ENCODE peak calls at places on chromosomes 16 and 17, in six cellular contexts. X is body of pancreas; B is lower lobe of right lung; W is AG04450; Z is CD8-positive, alpha-beta T cell; L is fibroblast of lung. A is an unnamed sample.

GRCh38 chr17:55458977-55459376 is 37.3 kb upstream of the MMD start:
- DNase-seq in X (no peak), W (no peak), L (peak; percentile 79), B (no peak), Z (no peak), A (no peak)

GRCh38 chr17:40556198-40556661 is 9.0 kb downstream of the CCR7 start:
- DNase-seq in Z (peak; percentile 48), L (no peak), X (no peak), W (no peak), B (no peak), A (no peak)

GRCh38 chr16:24747425-24747824 is 18.0 kb downstream of the TNRC6A start:
- DNase-seq in W (no peak), Z (no peak), L (no peak), B (no peak), X (no peak), A (no peak)

GRCh38 chr16:9787717-9788116 is 394.5 kb downstream of the GRIN2A start:
- DNase-seq in B (no peak), X (no peak), W (no peak), Z (no peak), L (peak; percentile 48), A (no peak)

GRCh38 chr17:65589321-65589720 is 27.9 kb upstream of the AXIN2 start:
- DNase-seq in Z (no peak), L (no peak), B (no peak), X (no peak), W (no peak), A (no peak)

GRCh38 chr17:50218071-50218759 is 16.8 kb upstream of the COL1A1 start:
- DNase-seq in W (no peak), X (no peak), B (no peak), L (no peak), Z (no peak), A (no peak)

GRCh38 chr17:69142473-69142802 is 743 bp upstream of the ABCA6 start:
- DNase-seq in L (peak; percentile 31), X (no peak), B (no peak), Z (no peak), W (peak; percentile 15), A (no peak)

GRCh38 chr16:35195864-35196216 is 1736.4 kb downstream of the TP53TG3F start:
- DNase-seq in Z (no peak), B (peak; percentile 31), W (no peak), L (no peak), X (no peak), A (no peak)

GRCh38 chr16:50012182-50012581 is 12.8 kb upstream of the CNEP1R1 start:
- DNase-seq in W (no peak), X (no peak), L (no peak), Z (no peak), B (no peak), A (no peak)

GRCh38 chr17:82278786-82279379 is 5.4 kb upstream of the CSNK1D start:
- DNase-seq in L (no peak), X (peak; percentile 49), W (no peak), Z (no peak), B (no peak), A (no peak)

GRCh38 chr17:50467114-50467854 is 1.4 kb downstream of the CHAD start:
- DNase-seq in L (no peak), W (no peak), X (no peak), B (no peak), Z (no peak), A (no peak)

GRCh38 chr16:16019488-16019887 is 70.1 kb downstream of the ABCC1 start:
- DNase-seq in L (peak; percentile 67), X (no peak), B (no peak), Z (no peak), W (no peak), A (no peak)

GRCh38 chr16:72372082-72372615 is 200.2 kb upstream of the PMFBP1 start:
- DNase-seq in W (no peak), L (no peak), X (no peak), B (no peak), Z (no peak), A (no peak)
- TF ChIP-seq CTCF in W (no peak), L (no peak), X (no peak), B (no peak), Z (no peak), A (no peak)

DNA sequence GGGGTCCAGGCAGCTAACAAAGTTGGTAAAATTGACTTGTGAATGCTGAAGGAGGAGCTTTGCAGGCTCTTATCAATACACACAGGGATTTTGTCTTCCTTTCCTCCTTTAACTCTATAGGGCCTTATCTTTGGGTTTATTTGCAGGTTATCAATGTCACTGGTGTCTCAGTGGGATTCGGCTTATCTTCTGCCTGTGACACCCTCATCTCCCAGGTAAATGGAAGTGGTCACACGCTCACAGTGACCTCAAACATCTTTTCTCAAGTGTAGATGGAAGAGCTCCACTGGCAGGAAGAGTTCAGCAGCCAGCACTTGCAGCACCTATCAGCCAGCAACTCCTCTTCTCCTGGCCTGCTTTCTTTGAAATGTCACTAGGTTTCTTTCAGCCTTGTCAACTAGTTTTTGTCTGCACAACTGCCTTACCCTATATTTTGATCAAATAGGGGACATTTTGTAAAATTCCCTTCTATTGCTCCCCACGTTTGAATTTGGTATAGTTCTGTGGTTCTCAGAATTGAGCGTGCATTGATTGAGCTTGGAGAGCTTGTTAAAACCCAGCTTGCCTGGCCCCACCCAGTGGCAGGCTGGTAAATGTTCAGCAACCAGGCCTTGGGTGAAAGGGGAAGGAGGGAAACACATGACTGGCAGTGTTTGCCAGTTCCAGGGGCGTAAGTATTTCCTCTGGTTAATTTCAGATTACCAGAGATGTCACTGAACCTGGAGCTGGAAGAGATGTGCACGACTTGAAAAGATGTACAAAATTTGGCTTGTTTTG is 12.8 kb downstream of the SLC47A1 start:
- DNase-seq in Z (no peak), L (no peak), X (peak; percentile 31), B (peak; percentile 64), W (no peak), A (peak; percentile 44)
- H3K27ac ChIP-seq in Z (no peak overlapping the region), L (no peak overlapping the region), X (no peak overlapping the region), B (peak overlapping the region; percentile 14), W (no peak overlapping the region), A (peak overlapping the region; percentile 60)

GRCh38 chr16:12340151-12340733 is 363.7 kb downstream of the SNX29 start:
- DNase-seq in L (peak; percentile 78), X (peak; percentile 73), W (no peak), B (no peak), Z (no peak), A (no peak)
- TF ChIP-seq CTCF in L (peak; percentile 37), X (peak; percentile 39), W (peak; percentile 48), B (peak; percentile 41), Z (peak; percentile 25), A (peak; percentile 50)

GRCh38 chr17:17692353-17693252 is 11.3 kb downstream of the RAI1 start:
- DNase-seq in W (no peak), X (no peak), B (no peak), Z (no peak), L (peak; percentile 48), A (no peak)
- H3K27ac ChIP-seq in W (no peak overlapping the region), X (peak overlapping the region; percentile 97), B (peak overlapping the region; percentile 98), Z (no peak overlapping the region), L (peak overlapping the region; percentile 95), A (peak overlapping the region; percentile 96)

GRCh38 chr17:15250459-15250858 is 14.7 kb downstream of the PMP22 start:
- DNase-seq in B (no peak), W (no peak), X (no peak), L (no peak), Z (no peak), A (no peak)

GRCh38 chr17:15249487-15249886 is 15.6 kb downstream of the PMP22 start:
- DNase-seq in B (no peak), X (no peak), Z (no peak), W (no peak), L (no peak), A (no peak)

GRCh38 chr17:15247891-15248529 is 17.1 kb downstream of the PMP22 start:
- DNase-seq in B (no peak), W (no peak), Z (no peak), X (no peak), L (peak; percentile 27), A (no peak)
- TF ChIP-seq CTCF in B (no peak), W (peak; percentile 44), Z (no peak), X (no peak), L (peak; percentile 28), A (peak; percentile 20)

DNA sequence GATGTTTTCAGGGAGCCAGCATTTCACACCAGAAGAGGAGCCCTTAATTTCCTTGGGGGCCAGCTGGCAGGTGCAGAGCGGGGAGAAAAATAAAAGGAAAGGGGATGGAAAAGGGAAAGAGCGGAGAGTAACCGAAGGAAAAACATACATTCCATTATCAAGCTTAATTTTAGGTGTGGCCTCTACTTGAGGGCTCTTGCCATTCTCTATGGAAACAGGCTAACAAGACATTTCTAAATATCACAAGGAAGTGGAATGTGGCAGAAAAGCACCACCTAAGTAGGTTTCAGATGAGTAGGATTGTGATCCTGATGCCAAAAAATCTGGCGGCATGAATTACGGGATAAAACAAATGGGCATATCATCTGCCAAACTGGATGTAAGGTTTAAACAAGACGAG is 970 bp upstream of the DYNC1LI2 start:
- DNase-seq in Z (no peak), X (no peak), B (no peak), W (no peak), L (no peak), A (no peak)
- H3K27ac ChIP-seq in Z (no peak overlapping the region), X (no peak overlapping the region), B (peak overlapping the region; percentile 86), W (no peak overlapping the region), L (no peak overlapping the region), A (peak overlapping the region; percentile 99)

GRCh38 chr16:85126731-85127662 is 14.7 kb upstream of the CIBAR2 start:
- DNase-seq in L (peak; percentile 95), Z (no peak), W (peak; percentile 81), X (peak; percentile 32), B (no peak), A (no peak)
- TF ChIP-seq CTCF in L (no peak), Z (no peak), W (no peak), X (no peak), B (no peak), A (no peak)